ENCODE peak calls at places on chromosome 2, in seven cellular contexts. One of them, this sample, is unnamed.

GRCh38 chr2:66428986-66429612 is 5.8 kb upstream of the MEIS1 start:
- DNase-seq in pancreas: peak; percentile 22
- DNase-seq in left lung: no peak
- DNase-seq in HCT116: peak; percentile 18
- DNase-seq in lower leg skin: no peak
- DNase-seq in right atrium auricular region: no peak
- DNase-seq in AG04449: no peak
- DNase-seq in this sample: no peak

GRCh38 chr2:45505138-45505537 is 105.9 kb downstream of the SRBD1 start:
- DNase-seq in pancreas: no peak
- DNase-seq in left lung: no peak
- DNase-seq in HCT116: no peak
- DNase-seq in lower leg skin: no peak
- DNase-seq in right atrium auricular region: no peak
- DNase-seq in AG04449: no peak
- DNase-seq in this sample: no peak

GRCh38 chr2:191041418-191042161 is 27.6 kb upstream of the STAT1 start:
- DNase-seq in pancreas: no peak
- DNase-seq in left lung: peak; percentile 72
- DNase-seq in HCT116: peak; percentile 63
- DNase-seq in lower leg skin: no peak
- DNase-seq in right atrium auricular region: no peak
- DNase-seq in AG04449: no peak
- DNase-seq in this sample: no peak

GRCh38 chr2:235468978-235469694 is 24.7 kb upstream of the AGAP1 start:
- DNase-seq in pancreas: peak; percentile 71
- DNase-seq in left lung: no peak
- DNase-seq in HCT116: peak; percentile 67
- DNase-seq in lower leg skin: peak; percentile 64
- DNase-seq in right atrium auricular region: peak; percentile 63
- DNase-seq in AG04449: peak; percentile 50
- DNase-seq in this sample: peak; percentile 71

GRCh38 chr2:207682557-207682956 is 28.9 kb upstream of the CCNYL1 start:
- DNase-seq in pancreas: no peak
- DNase-seq in left lung: no peak
- DNase-seq in HCT116: no peak
- DNase-seq in lower leg skin: no peak
- DNase-seq in right atrium auricular region: no peak
- DNase-seq in AG04449: no peak
- DNase-seq in this sample: no peak

GRCh38 chr2:95208101-95208500 is 780 bp downstream of the ZNF892 start:
- DNase-seq in pancreas: no peak
- DNase-seq in left lung: no peak
- DNase-seq in HCT116: no peak
- DNase-seq in lower leg skin: no peak
- DNase-seq in right atrium auricular region: no peak
- DNase-seq in AG04449: no peak
- DNase-seq in this sample: no peak

GRCh38 chr2:128541448-128541847 is 222.8 kb upstream of the HS6ST1 start:
- DNase-seq in pancreas: no peak
- DNase-seq in left lung: no peak
- DNase-seq in HCT116: no peak
- DNase-seq in lower leg skin: no peak
- DNase-seq in right atrium auricular region: no peak
- DNase-seq in AG04449: no peak
- DNase-seq in this sample: no peak

GRCh38 chr2:26564121-26564520 is 77.0 kb downstream of the CIB4 start:
- DNase-seq in pancreas: no peak
- DNase-seq in left lung: no peak
- DNase-seq in HCT116: no peak
- DNase-seq in lower leg skin: no peak
- DNase-seq in right atrium auricular region: no peak
- DNase-seq in AG04449: no peak
- DNase-seq in this sample: no peak

GRCh38 chr2:207258191-207258991 is 92.6 kb upstream of the KLF7 start:
- DNase-seq in pancreas: no peak
- DNase-seq in left lung: peak; percentile 66
- DNase-seq in HCT116: no peak
- DNase-seq in lower leg skin: peak; percentile 51
- DNase-seq in right atrium auricular region: peak; percentile 81
- DNase-seq in AG04449: peak; percentile 100
- DNase-seq in this sample: peak; percentile 100

GRCh38 chr2:190179754-190180312 is 117.3 kb upstream of the MSTN start:
- DNase-seq in pancreas: no peak
- DNase-seq in left lung: no peak
- DNase-seq in HCT116: no peak
- DNase-seq in lower leg skin: no peak
- DNase-seq in right atrium auricular region: no peak
- DNase-seq in AG04449: no peak
- DNase-seq in this sample: no peak

GRCh38 chr2:33104726-33105125 is 158.0 kb downstream of the LTBP1 start:
- DNase-seq in pancreas: no peak
- DNase-seq in left lung: no peak
- DNase-seq in HCT116: peak; percentile 28
- DNase-seq in lower leg skin: no peak
- DNase-seq in right atrium auricular region: no peak
- DNase-seq in AG04449: no peak
- DNase-seq in this sample: no peak

GRCh38 chr2:68911714-68912510 is 40.7 kb upstream of the BMP10 start:
- DNase-seq in pancreas: no peak
- DNase-seq in left lung: no peak
- DNase-seq in HCT116: no peak
- DNase-seq in lower leg skin: no peak
- DNase-seq in right atrium auricular region: no peak
- DNase-seq in AG04449: no peak
- DNase-seq in this sample: no peak

GRCh38 chr2:97995026-97995733 is 568 bp downstream of the TMEM131 start:
- DNase-seq in pancreas: peak; percentile 51
- DNase-seq in left lung: peak; percentile 61
- DNase-seq in HCT116: no peak
- DNase-seq in lower leg skin: no peak
- DNase-seq in right atrium auricular region: no peak
- DNase-seq in AG04449: no peak
- DNase-seq in this sample: no peak

GRCh38 chr2:176558574-176559140 is 289.4 kb downstream of the MTX2 start:
- DNase-seq in pancreas: no peak
- DNase-seq in left lung: no peak
- DNase-seq in HCT116: no peak
- DNase-seq in lower leg skin: no peak
- DNase-seq in right atrium auricular region: no peak
- DNase-seq in AG04449: no peak
- DNase-seq in this sample: no peak

GRCh38 chr2:241858206-241859016 is at the start of gene PDCD1:
- DNase-seq in pancreas: no peak
- DNase-seq in left lung: no peak
- DNase-seq in HCT116: no peak
- DNase-seq in lower leg skin: no peak
- DNase-seq in right atrium auricular region: no peak
- DNase-seq in AG04449: no peak
- DNase-seq in this sample: no peak

GRCh38 chr2:31384771-31385276 is 29.7 kb downstream of the XDH start:
- DNase-seq in pancreas: no peak
- DNase-seq in left lung: no peak
- DNase-seq in HCT116: peak; percentile 45
- DNase-seq in lower leg skin: no peak
- DNase-seq in right atrium auricular region: no peak
- DNase-seq in AG04449: peak; percentile 80
- DNase-seq in this sample: peak; percentile 86

GRCh38 chr2:8737571-8738175 is 55.8 kb downstream of the ID2 start:
- DNase-seq in pancreas: no peak
- DNase-seq in left lung: no peak
- DNase-seq in HCT116: no peak
- DNase-seq in lower leg skin: no peak
- DNase-seq in right atrium auricular region: no peak
- DNase-seq in AG04449: no peak
- DNase-seq in this sample: no peak

GRCh38 chr2:202267495-202267894 is 1.9 kb downstream of the NOP58 start:
- DNase-seq in pancreas: no peak
- DNase-seq in left lung: no peak
- DNase-seq in HCT116: no peak
- DNase-seq in lower leg skin: no peak
- DNase-seq in right atrium auricular region: no peak
- DNase-seq in AG04449: no peak
- DNase-seq in this sample: no peak

GRCh38 chr2:70498054-70498453 is 55.6 kb downstream of the TGFA start:
- DNase-seq in pancreas: no peak
- DNase-seq in left lung: no peak
- DNase-seq in HCT116: peak; percentile 28
- DNase-seq in lower leg skin: no peak
- DNase-seq in right atrium auricular region: no peak
- DNase-seq in AG04449: no peak
- DNase-seq in this sample: no peak

GRCh38 chr2:100646039-100646438 is 83.2 kb downstream of the PDCL3 start:
- DNase-seq in pancreas: no peak
- DNase-seq in left lung: no peak
- DNase-seq in HCT116: no peak
- DNase-seq in lower leg skin: no peak
- DNase-seq in right atrium auricular region: no peak
- DNase-seq in AG04449: no peak
- DNase-seq in this sample: no peak

DNA sequence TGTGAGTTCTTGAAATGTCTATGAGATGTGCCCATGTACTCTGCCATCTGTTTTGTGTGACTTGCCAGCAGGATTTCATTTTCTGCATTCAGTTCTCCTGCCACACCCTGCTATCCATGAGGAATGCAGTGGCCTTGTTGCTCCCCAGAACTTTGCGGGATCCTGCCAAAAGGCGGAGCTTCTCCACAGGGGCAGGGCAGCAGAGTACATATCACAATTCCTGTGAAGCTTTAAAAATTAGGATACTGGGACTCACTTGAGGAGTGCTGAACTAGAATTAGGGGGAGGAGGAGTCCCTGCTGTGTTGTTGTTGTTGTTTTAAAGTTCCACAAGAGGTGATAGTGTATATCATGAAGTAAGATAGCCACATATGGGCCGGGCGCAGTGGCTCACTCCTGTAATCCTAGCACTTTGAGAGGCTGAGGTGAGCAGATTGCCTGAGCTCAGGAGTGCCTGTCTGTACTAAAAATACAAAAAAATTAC is 76.4 kb downstream of the TANC1 start:
- DNase-seq in pancreas: no peak
- DNase-seq in left lung: no peak
- DNase-seq in HCT116: no peak
- DNase-seq in lower leg skin: peak; percentile 68
- DNase-seq in right atrium auricular region: no peak
- DNase-seq in AG04449: no peak
- DNase-seq in this sample: no peak
- H3K4me3 ChIP-seq in pancreas: no peak overlapping the region
- H3K4me3 ChIP-seq in left lung: no peak overlapping the region
- H3K4me3 ChIP-seq in HCT116: no peak overlapping the region
- H3K4me3 ChIP-seq in lower leg skin: no peak overlapping the region
- H3K4me3 ChIP-seq in right atrium auricular region: no peak overlapping the region
- H3K4me3 ChIP-seq in AG04449: no peak overlapping the region
- H3K4me3 ChIP-seq in this sample: no peak overlapping the region

GRCh38 chr2:237962432-237963084 is 4.3 kb upstream of the UBE2F start:
- DNase-seq in pancreas: no peak
- DNase-seq in left lung: no peak
- DNase-seq in HCT116: no peak
- DNase-seq in lower leg skin: no peak
- DNase-seq in right atrium auricular region: no peak
- DNase-seq in AG04449: no peak
- DNase-seq in this sample: no peak

GRCh38 chr2:237964578-237965404 is 2.0 kb upstream of the UBE2F start:
- DNase-seq in pancreas: no peak
- DNase-seq in left lung: no peak
- DNase-seq in HCT116: no peak
- DNase-seq in lower leg skin: no peak
- DNase-seq in right atrium auricular region: no peak
- DNase-seq in AG04449: no peak
- DNase-seq in this sample: no peak

GRCh38 chr2:237964194-237964577 is 2.6 kb upstream of the UBE2F start:
- DNase-seq in pancreas: no peak
- DNase-seq in left lung: no peak
- DNase-seq in HCT116: no peak
- DNase-seq in lower leg skin: no peak
- DNase-seq in right atrium auricular region: no peak
- DNase-seq in AG04449: no peak
- DNase-seq in this sample: no peak

GRCh38 chr2:237966250-237966564 is 607 bp upstream of the UBE2F start:
- DNase-seq in pancreas: no peak
- DNase-seq in left lung: no peak
- DNase-seq in HCT116: no peak
- DNase-seq in lower leg skin: no peak
- DNase-seq in right atrium auricular region: no peak
- DNase-seq in AG04449: no peak
- DNase-seq in this sample: no peak

DNA sequence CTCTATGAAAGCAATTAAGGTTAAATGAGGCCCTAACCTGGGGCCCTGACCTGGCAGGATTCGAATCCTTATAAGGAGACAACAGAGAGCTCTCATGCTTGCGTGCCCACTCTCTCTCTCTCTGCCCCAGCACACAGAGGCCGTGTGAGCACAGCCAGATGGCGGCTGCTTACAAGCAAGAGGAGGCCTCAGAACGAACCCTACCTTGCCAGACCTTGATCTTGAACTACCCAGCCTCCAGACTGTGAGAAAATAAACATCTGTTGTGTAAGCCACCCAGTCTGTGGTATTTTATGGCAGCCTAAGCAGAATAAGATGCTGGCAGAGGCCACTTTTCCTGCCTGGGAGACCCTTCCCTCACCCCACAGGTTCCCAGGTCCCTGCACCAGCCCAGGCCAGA is 5.2 kb upstream of the UBE2F start:
- DNase-seq in pancreas: peak; percentile 90
- DNase-seq in left lung: no peak
- DNase-seq in HCT116: no peak
- DNase-seq in lower leg skin: no peak
- DNase-seq in right atrium auricular region: no peak
- DNase-seq in AG04449: no peak
- DNase-seq in this sample: no peak
- H3K4me3 ChIP-seq in pancreas: no peak overlapping the region
- H3K4me3 ChIP-seq in left lung: no peak overlapping the region
- H3K4me3 ChIP-seq in HCT116: no peak overlapping the region
- H3K4me3 ChIP-seq in lower leg skin: no peak overlapping the region
- H3K4me3 ChIP-seq in right atrium auricular region: no peak overlapping the region
- H3K4me3 ChIP-seq in AG04449: no peak overlapping the region
- H3K4me3 ChIP-seq in this sample: no peak overlapping the region

DNA sequence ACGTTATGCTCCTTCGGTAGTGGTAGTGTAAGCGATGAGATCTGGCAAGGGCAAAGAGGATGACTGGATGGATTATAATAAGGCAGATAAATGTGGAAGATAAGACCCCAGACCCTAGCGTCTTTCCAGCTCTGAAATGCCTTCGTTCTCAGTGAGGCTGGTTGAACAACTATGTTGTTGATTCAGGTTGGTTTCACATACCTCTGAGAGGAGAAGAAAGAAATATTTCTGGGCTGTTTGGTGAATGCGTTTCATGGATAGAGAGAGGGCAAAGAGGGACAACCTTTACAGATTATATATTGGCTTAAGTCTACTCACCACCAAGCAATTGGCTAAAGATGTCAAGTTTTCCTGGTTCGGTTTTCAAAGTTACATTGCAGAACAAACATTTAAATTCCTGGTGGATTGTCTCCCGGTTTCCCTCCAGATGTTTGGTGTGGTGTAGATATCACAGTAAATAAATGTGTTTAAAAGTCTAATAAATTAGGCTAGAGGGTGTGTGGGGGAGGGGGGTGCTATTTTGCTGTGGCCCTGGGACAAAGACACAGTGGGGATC is 190.1 kb upstream of the GLI2 start:
- DNase-seq in pancreas: no peak
- DNase-seq in left lung: no peak
- DNase-seq in HCT116: no peak
- DNase-seq in lower leg skin: no peak
- DNase-seq in right atrium auricular region: no peak
- DNase-seq in AG04449: no peak
- DNase-seq in this sample: no peak
- H3K4me3 ChIP-seq in pancreas: no peak overlapping the region
- H3K4me3 ChIP-seq in left lung: no peak overlapping the region
- H3K4me3 ChIP-seq in HCT116: no peak overlapping the region
- H3K4me3 ChIP-seq in lower leg skin: no peak overlapping the region
- H3K4me3 ChIP-seq in right atrium auricular region: no peak overlapping the region
- H3K4me3 ChIP-seq in AG04449: peak overlapping the region; percentile 15
- H3K4me3 ChIP-seq in this sample: no peak overlapping the region

GRCh38 chr2:111123751-111124150 is 3.0 kb downstream of the BCL2L11 start:
- DNase-seq in pancreas: no peak
- DNase-seq in left lung: no peak
- DNase-seq in HCT116: no peak
- DNase-seq in lower leg skin: no peak
- DNase-seq in right atrium auricular region: no peak
- DNase-seq in AG04449: no peak
- DNase-seq in this sample: no peak
- H3K4me3 ChIP-seq in pancreas: no peak overlapping the region
- H3K4me3 ChIP-seq in left lung: peak overlapping the region; percentile 72
- H3K4me3 ChIP-seq in HCT116: peak overlapping the region; percentile 93
- H3K4me3 ChIP-seq in lower leg skin: no peak overlapping the region
- H3K4me3 ChIP-seq in right atrium auricular region: no peak overlapping the region
- H3K4me3 ChIP-seq in AG04449: no peak overlapping the region
- H3K4me3 ChIP-seq in this sample: peak overlapping the region; percentile 82